ENCODE peak calls at places on chromosomes 11 and 22, in five cellular contexts. K is HL-60, R is Calu3, L is AG08396, Q is hypothalamus. N is an unnamed sample.

GRCh38 chr11:115709297-115709696 is 205.1 kb upstream of the CADM1 start:
- DNase-seq in K (peak), R (no peak), L (no peak), Q (no peak), N (no peak)

GRCh38 chr11:121482231-121483129 is 29.7 kb upstream of the SORL1-AS1 start:
- DNase-seq in K (peak), R (no peak), L (no peak), Q (no peak), N (peak)

GRCh38 chr11:132122701-132123100 is 752.3 kb downstream of the NTM start:
- DNase-seq in K (no peak), R (no peak), L (no peak), Q (no peak), N (no peak)

GRCh38 chr11:126341760-126342161 is 13.7 kb upstream of the ST3GAL4 start:
- DNase-seq in K (no peak), R (no peak), L (no peak), Q (no peak), N (peak)

GRCh38 chr11:62931501-62932278 is 10.5 kb upstream of the CHRM1 start:
- DNase-seq in K (no peak), R (no peak), L (no peak), Q (no peak), N (no peak)

GRCh38 chr11:124167852-124168251 is 15.3 kb upstream of the OR10D3 start:
- DNase-seq in K (no peak), R (no peak), L (no peak), Q (no peak), N (no peak)

GRCh38 chr22:20237480-20238440 is 30.4 kb downstream of the RTN4R start:
- DNase-seq in K (peak), R (no peak), L (no peak), Q (no peak), N (no peak)

GRCh38 chr22:30444632-30445437 is 19.3 kb downstream of the MTFP1 start:
- DNase-seq in K (peak), R (peak), L (peak), Q (no peak), N (peak)

GRCh38 chr11:8071616-8072581 is 9.1 kb upstream of the TUB start:
- DNase-seq in K (no peak), R (no peak), L (no peak), Q (no peak), N (no peak)

GRCh38 chr11:14905104-14906033 is 13.3 kb upstream of the CYP2R1 start:
- DNase-seq in K (peak), R (no peak), L (peak), Q (no peak), N (peak)

GRCh38 chr11:112961146-112961668 is at the start of gene NCAM1:
- DNase-seq in K (peak), R (peak), L (peak), Q (peak), N (peak)

GRCh38 chr22:50136431-50137047 is 34.0 kb upstream of the PANX2 start:
- DNase-seq in K (no peak), R (no peak), L (no peak), Q (no peak), N (no peak)

GRCh38 chr11:67601098-67601497 is 5.6 kb upstream of the NDUFV1 start:
- DNase-seq in K (no peak), R (no peak), L (no peak), Q (no peak), N (no peak)

GRCh38 chr11:111976614-111977140 is 39.5 kb downstream of the DIXDC1 start:
- DNase-seq in K (no peak), R (no peak), L (peak), Q (no peak), N (no peak)

GRCh38 chr11:76170473-76170872 is 35.8 kb downstream of the WNT11 start:
- DNase-seq in K (no peak), R (no peak), L (no peak), Q (no peak), N (no peak)

GRCh38 chr22:21972293-21972779 is 10.3 kb downstream of the TOP3B start:
- DNase-seq in K (peak), R (peak), L (peak), Q (no peak), N (peak)

GRCh38 chr11:125873881-125874555 is 13.4 kb upstream of the HYLS1 start:
- DNase-seq in K (no peak), R (no peak), L (no peak), Q (no peak), N (no peak)

GRCh38 chr22:41782316-41782715 is 18.2 kb upstream of the CCDC134 start:
- DNase-seq in K (no peak), R (no peak), L (no peak), Q (no peak), N (no peak)

GRCh38 chr11:129308241-129308865 is 67.3 kb upstream of the BARX2 start:
- DNase-seq in K (no peak), R (no peak), L (no peak), Q (no peak), N (no peak)

GRCh38 chr11:106278391-106278790 is 200.9 kb downstream of the AASDHPPT start:
- DNase-seq in K (no peak), R (no peak), L (no peak), Q (no peak), N (no peak)

GRCh38 chr11:13135385-13136271 is 126.5 kb downstream of the RASSF10 start:
- DNase-seq in K (no peak), R (no peak), L (no peak), Q (peak), N (peak)

N was measured in endothelial cell of umbilical vein.